ENCODE peak calls at places on chromosomes 1 and 21, in seven cellular contexts. U, C, D, F, V, H and K are unnamed samples.

GRCh38 chr1:218303176-218303575 is 18.1 kb downstream of the RRP15 start:
- DNase-seq in V (no peak), C (no peak), H (no peak), D (no peak), F (no peak), U (no peak), K (no peak)

GRCh38 chr1:77796695-77797405 is 17.4 kb downstream of the MIGA1 start:
- DNase-seq in F (no peak), H (no peak), V (peak; percentile 1), C (no peak), U (no peak), D (no peak), K (no peak)

GRCh38 chr1:219405531-219406331 is 207.2 kb downstream of the ZC3H11B start:
- DNase-seq in F (no peak), V (no peak), C (no peak), H (no peak), U (peak; percentile 42), D (no peak), K (no peak)

GRCh38 chr1:161478985-161479384 is 26.3 kb upstream of the FCGR2A start:
- DNase-seq in V (no peak), F (no peak), U (no peak), H (no peak), C (no peak), D (no peak), K (no peak)

GRCh38 chr1:199859525-199859924 is 168.0 kb upstream of the NR5A2 start:
- DNase-seq in V (peak; percentile 55), D (no peak), F (no peak), U (peak; percentile 27), C (peak; percentile 82), H (no peak), K (peak; percentile 31)

GRCh38 chr21:42022906-42023305 is 12.7 kb upstream of the ZBTB21 start:
- DNase-seq in H (no peak), U (no peak), C (no peak), F (no peak), V (no peak), D (no peak), K (no peak)

GRCh38 chr1:94061513-94062443 is 59.2 kb downstream of the ABCA4 start:
- DNase-seq in C (peak; percentile 79), V (peak; percentile 36), F (peak; percentile 11), D (peak; percentile 90), H (peak; percentile 37), U (peak; percentile 14), K (peak; percentile 30)

GRCh38 chr1:78884685-78885452 is 121.7 kb downstream of the ADGRL4 start:
- DNase-seq in F (no peak), D (peak; percentile 42), U (no peak), V (no peak), C (peak; percentile 44), H (no peak), K (no peak)

GRCh38 chr1:55244476-55245109 is 29.4 kb upstream of the USP24 start:
- DNase-seq in V (no peak), H (no peak), U (no peak), F (no peak), D (peak; percentile 52), C (peak; percentile 55), K (peak; percentile 50)

GRCh38 chr1:161864577-161864976 is 98.5 kb downstream of the ATF6 start:
- DNase-seq in D (peak; percentile 44), C (peak; percentile 57), V (peak; percentile 23), H (no peak), U (no peak), F (peak; percentile 3), K (peak; percentile 48)

GRCh38 chr21:42746593-42747266 is 93.3 kb downstream of the PDE9A start:
- DNase-seq in F (peak; percentile 74), U (no peak), C (no peak), H (peak; percentile 46), D (no peak), V (no peak), K (no peak)

GRCh38 chr1:17270891-17271765 is 22.2 kb downstream of the PADI3 start:
- DNase-seq in U (no peak), D (no peak), H (no peak), C (no peak), V (no peak), F (no peak), K (no peak)

GRCh38 chr21:42552407-42553336 is 39.0 kb downstream of the SLC37A1 start:
- DNase-seq in D (no peak), U (no peak), H (no peak), C (no peak), V (no peak), F (no peak), K (no peak)

GRCh38 chr1:25120286-25120685 is 112.0 kb downstream of the SYF2 start:
- DNase-seq in U (no peak), H (peak; percentile 32), V (no peak), F (no peak), C (no peak), D (no peak), K (no peak)

GRCh38 chr1:209375681-209376360 is 207.7 kb upstream of the CAMK1G start:
- DNase-seq in D (no peak), V (peak; percentile 25), H (no peak), U (no peak), C (peak; percentile 39), F (no peak), K (no peak)

GRCh38 chr21:17438642-17439041 is 74.2 kb upstream of the CXADR start:
- DNase-seq in C (no peak), U (peak; percentile 38), D (no peak), V (no peak), H (no peak), F (no peak), K (no peak)

GRCh38 chr1:154329152-154329521 is 3.8 kb downstream of the ATP8B2 start:
- DNase-seq in H (no peak), V (no peak), D (no peak), C (no peak), F (no peak), U (peak; percentile 57), K (no peak)

GRCh38 chr1:246200225-246200624 is 306.9 kb downstream of the SMYD3 start:
- DNase-seq in U (no peak), C (no peak), D (no peak), V (no peak), F (no peak), H (no peak), K (no peak)

GRCh38 chr1:32224285-32224684 is 2.1 kb downstream of the EIF3I start:
- DNase-seq in C (no peak), H (no peak), D (no peak), F (no peak), U (no peak), V (no peak), K (no peak)

GRCh38 chr1:71068325-71069240 is 12.3 kb downstream of the ZRANB2 start:
- DNase-seq in D (no peak), H (no peak), V (no peak), C (no peak), F (no peak), U (no peak), K (no peak)